ENCODE peak calls at places on chromosomes 12 and 14, in eight cellular contexts. One of them, this sample, is unnamed.

GRCh38 chr14:47585447-47585846 is 90.0 kb downstream of the MDGA2 start:
- DNase-seq in NCI-H187: no peak
- DNase-seq in MV-4-11: no peak
- DNase-seq in GM12892: no peak
- DNase-seq in stimulated activated CD8-positive, alpha-beta memory T cell treated with anti-CD3 and anti-CD28 coated beads, Interleukin-7, amount 100 ng/mL, for 24 hours: no peak
- DNase-seq in uterus: no peak
- DNase-seq in cardiac muscle cell: no peak
- DNase-seq in GM04504: no peak
- DNase-seq in this sample: no peak

GRCh38 chr14:93967637-93968250 is 8.6 kb downstream of the ASB2 start:
- DNase-seq in NCI-H187: no peak
- DNase-seq in MV-4-11: peak; percentile 96
- DNase-seq in GM12892: peak; percentile 77
- DNase-seq in stimulated activated CD8-positive, alpha-beta memory T cell treated with anti-CD3 and anti-CD28 coated beads, Interleukin-7, amount 100 ng/mL, for 24 hours: no peak
- DNase-seq in uterus: no peak
- DNase-seq in cardiac muscle cell: no peak
- DNase-seq in GM04504: no peak
- DNase-seq in this sample: no peak

GRCh38 chr12:105451211-105451610 is 120.7 kb downstream of the C12orf75 start:
- DNase-seq in NCI-H187: no peak
- DNase-seq in MV-4-11: no peak
- DNase-seq in GM12892: no peak
- DNase-seq in stimulated activated CD8-positive, alpha-beta memory T cell treated with anti-CD3 and anti-CD28 coated beads, Interleukin-7, amount 100 ng/mL, for 24 hours: no peak
- DNase-seq in uterus: no peak
- DNase-seq in cardiac muscle cell: no peak
- DNase-seq in GM04504: peak; percentile 79
- DNase-seq in this sample: no peak

GRCh38 chr12:54156578-54156977 is 32.2 kb downstream of the SMUG1 start:
- DNase-seq in NCI-H187: no peak
- DNase-seq in MV-4-11: no peak
- DNase-seq in GM12892: no peak
- DNase-seq in stimulated activated CD8-positive, alpha-beta memory T cell treated with anti-CD3 and anti-CD28 coated beads, Interleukin-7, amount 100 ng/mL, for 24 hours: no peak
- DNase-seq in uterus: no peak
- DNase-seq in cardiac muscle cell: no peak
- DNase-seq in GM04504: no peak
- DNase-seq in this sample: no peak

GRCh38 chr12:88310069-88310468 is 168.0 kb downstream of the TMTC3 start:
- DNase-seq in NCI-H187: no peak
- DNase-seq in MV-4-11: no peak
- DNase-seq in GM12892: no peak
- DNase-seq in stimulated activated CD8-positive, alpha-beta memory T cell treated with anti-CD3 and anti-CD28 coated beads, Interleukin-7, amount 100 ng/mL, for 24 hours: no peak
- DNase-seq in uterus: no peak
- DNase-seq in cardiac muscle cell: peak; percentile 15
- DNase-seq in GM04504: peak; percentile 70
- DNase-seq in this sample: no peak

GRCh38 chr14:36450550-36450949 is 69.5 kb downstream of the NKX2-1 start:
- DNase-seq in NCI-H187: no peak
- DNase-seq in MV-4-11: no peak
- DNase-seq in GM12892: no peak
- DNase-seq in stimulated activated CD8-positive, alpha-beta memory T cell treated with anti-CD3 and anti-CD28 coated beads, Interleukin-7, amount 100 ng/mL, for 24 hours: no peak
- DNase-seq in uterus: no peak
- DNase-seq in cardiac muscle cell: no peak
- DNase-seq in GM04504: no peak
- DNase-seq in this sample: no peak

GRCh38 chr12:69154585-69155363 is 84.6 kb upstream of the CPSF6 start:
- DNase-seq in NCI-H187: peak; percentile 41
- DNase-seq in MV-4-11: peak; percentile 66
- DNase-seq in GM12892: peak; percentile 27
- DNase-seq in stimulated activated CD8-positive, alpha-beta memory T cell treated with anti-CD3 and anti-CD28 coated beads, Interleukin-7, amount 100 ng/mL, for 24 hours: peak; percentile 49
- DNase-seq in uterus: peak; percentile 37
- DNase-seq in cardiac muscle cell: peak; percentile 85
- DNase-seq in GM04504: peak; percentile 9
- DNase-seq in this sample: peak; percentile 15

GRCh38 chr12:59861635-59862034 is 265.8 kb downstream of the SLC16A7 start:
- DNase-seq in NCI-H187: no peak
- DNase-seq in MV-4-11: no peak
- DNase-seq in GM12892: no peak
- DNase-seq in stimulated activated CD8-positive, alpha-beta memory T cell treated with anti-CD3 and anti-CD28 coated beads, Interleukin-7, amount 100 ng/mL, for 24 hours: no peak
- DNase-seq in uterus: no peak
- DNase-seq in cardiac muscle cell: no peak
- DNase-seq in GM04504: no peak
- DNase-seq in this sample: no peak

GRCh38 chr12:12715459-12716150 is 1.6 kb upstream of the CDKN1B start:
- DNase-seq in NCI-H187: peak; percentile 51
- DNase-seq in MV-4-11: peak; percentile 87
- DNase-seq in GM12892: no peak
- DNase-seq in stimulated activated CD8-positive, alpha-beta memory T cell treated with anti-CD3 and anti-CD28 coated beads, Interleukin-7, amount 100 ng/mL, for 24 hours: no peak
- DNase-seq in uterus: no peak
- DNase-seq in cardiac muscle cell: no peak
- DNase-seq in GM04504: no peak
- DNase-seq in this sample: no peak

GRCh38 chr14:75725481-75725880 is 64.4 kb downstream of the TTLL5 start:
- DNase-seq in NCI-H187: no peak
- DNase-seq in MV-4-11: no peak
- DNase-seq in GM12892: no peak
- DNase-seq in stimulated activated CD8-positive, alpha-beta memory T cell treated with anti-CD3 and anti-CD28 coated beads, Interleukin-7, amount 100 ng/mL, for 24 hours: no peak
- DNase-seq in uterus: no peak
- DNase-seq in cardiac muscle cell: no peak
- DNase-seq in GM04504: no peak
- DNase-seq in this sample: no peak

GRCh38 chr12:22935090-22935489 is 310.1 kb downstream of the ETNK1 start:
- DNase-seq in NCI-H187: no peak
- DNase-seq in MV-4-11: peak; percentile 27
- DNase-seq in GM12892: no peak
- DNase-seq in stimulated activated CD8-positive, alpha-beta memory T cell treated with anti-CD3 and anti-CD28 coated beads, Interleukin-7, amount 100 ng/mL, for 24 hours: no peak
- DNase-seq in uterus: no peak
- DNase-seq in cardiac muscle cell: no peak
- DNase-seq in GM04504: no peak
- DNase-seq in this sample: no peak

GRCh38 chr12:23781118-23781517 is 168.4 kb downstream of the SOX5 start:
- DNase-seq in NCI-H187: no peak
- DNase-seq in MV-4-11: no peak
- DNase-seq in GM12892: no peak
- DNase-seq in stimulated activated CD8-positive, alpha-beta memory T cell treated with anti-CD3 and anti-CD28 coated beads, Interleukin-7, amount 100 ng/mL, for 24 hours: no peak
- DNase-seq in uterus: no peak
- DNase-seq in cardiac muscle cell: no peak
- DNase-seq in GM04504: no peak
- DNase-seq in this sample: no peak

GRCh38 chr14:78005325-78005724 is 164.8 kb upstream of the NRXN3 start:
- DNase-seq in NCI-H187: no peak
- DNase-seq in MV-4-11: peak; percentile 93
- DNase-seq in GM12892: no peak
- DNase-seq in stimulated activated CD8-positive, alpha-beta memory T cell treated with anti-CD3 and anti-CD28 coated beads, Interleukin-7, amount 100 ng/mL, for 24 hours: no peak
- DNase-seq in uterus: no peak
- DNase-seq in cardiac muscle cell: no peak
- DNase-seq in GM04504: no peak
- DNase-seq in this sample: no peak

GRCh38 chr12:52305921-52306705 is 14.8 kb upstream of the KRT81 start:
- DNase-seq in NCI-H187: no peak
- DNase-seq in MV-4-11: no peak
- DNase-seq in GM12892: no peak
- DNase-seq in stimulated activated CD8-positive, alpha-beta memory T cell treated with anti-CD3 and anti-CD28 coated beads, Interleukin-7, amount 100 ng/mL, for 24 hours: no peak
- DNase-seq in uterus: no peak
- DNase-seq in cardiac muscle cell: no peak
- DNase-seq in GM04504: no peak
- DNase-seq in this sample: no peak

GRCh38 chr12:95412826-95413311 is 61.1 kb upstream of the METAP2 start:
- DNase-seq in NCI-H187: no peak
- DNase-seq in MV-4-11: no peak
- DNase-seq in GM12892: no peak
- DNase-seq in stimulated activated CD8-positive, alpha-beta memory T cell treated with anti-CD3 and anti-CD28 coated beads, Interleukin-7, amount 100 ng/mL, for 24 hours: no peak
- DNase-seq in uterus: peak; percentile 17
- DNase-seq in cardiac muscle cell: no peak
- DNase-seq in GM04504: peak; percentile 97
- DNase-seq in this sample: no peak